ENCODE peak calls at places on chromosome 3, in seven cellular contexts. G, L, K, V, U, P and I are unnamed samples.

GRCh38 chr3:46070458-46071136 is 43.3 kb upstream of the XCR1 start:
- DNase-seq in G (no peak), L (no peak), K (no peak), V (peak), U (no peak), P (no peak), I (no peak)

GRCh38 chr3:159977295-159977694 is 11.3 kb upstream of the IL12A start:
- DNase-seq in G (no peak), L (no peak), K (no peak), V (no peak), U (no peak), P (no peak), I (no peak)

GRCh38 chr3:17023006-17023664 is 138.4 kb downstream of the PLCL2 start:
- DNase-seq in G (peak), L (no peak), K (no peak), V (no peak), U (no peak), P (no peak), I (no peak)

GRCh38 chr3:172110127-172110779 is 70.9 kb downstream of the FNDC3B start:
- DNase-seq in G (no peak), L (no peak), K (no peak), V (no peak), U (no peak), P (no peak), I (no peak)

GRCh38 chr3:102979682-102980378 is 545.0 kb downstream of the ZPLD1 start:
- DNase-seq in G (peak), L (peak), K (peak), V (no peak), U (peak), P (no peak), I (peak)

GRCh38 chr3:84984429-84984828 is 25.6 kb downstream of the CADM2 start:
- DNase-seq in G (no peak), L (no peak), K (no peak), V (no peak), U (no peak), P (peak), I (no peak)

GRCh38 chr3:138351151-138351550 is 2.8 kb downstream of the MRAS start:
- DNase-seq in G (no peak), L (no peak), K (no peak), V (no peak), U (no peak), P (no peak), I (no peak)

GRCh38 chr3:43647331-43648166 is 25.7 kb upstream of the ANO10 start:
- DNase-seq in G (no peak), L (no peak), K (no peak), V (no peak), U (no peak), P (no peak), I (no peak)

GRCh38 chr3:193240850-193241706 is at the start of gene PLAAT1:
- DNase-seq in G (peak), L (peak), K (peak), V (peak), U (no peak), P (peak), I (peak)

GRCh38 chr3:105933871-105934270 is 65.1 kb upstream of the CBLB start:
- DNase-seq in G (no peak), L (no peak), K (no peak), V (no peak), U (no peak), P (no peak), I (no peak)

GRCh38 chr3:177357352-177358084 is 160.2 kb upstream of the TBL1XR1 start:
- DNase-seq in G (peak), L (no peak), K (no peak), V (peak), U (no peak), P (peak), I (peak)

GRCh38 chr3:21449738-21450137 is 301.3 kb downstream of the ZNF385D start:
- DNase-seq in G (no peak), L (no peak), K (no peak), V (no peak), U (no peak), P (no peak), I (no peak)